ENCODE peak calls at places on chromosomes 3 and 15, in five cellular contexts. One of them, this sample, is unnamed.

GRCh38 chr3:127056976-127057375 is 74.1 kb downstream of the PLXNA1 start:
- DNase-seq in adrenal gland: no peak
- DNase-seq in heart left ventricle: no peak
- DNase-seq in IMR-90: no peak
- DNase-seq in tibial nerve: no peak
- DNase-seq in this sample: no peak

GRCh38 chr15:85592148-85592547 is 202.6 kb downstream of the KLHL25 start:
- DNase-seq in adrenal gland: no peak
- DNase-seq in heart left ventricle: no peak
- DNase-seq in IMR-90: peak; percentile 86
- DNase-seq in tibial nerve: no peak
- DNase-seq in this sample: no peak

GRCh38 chr3:126397610-126398422 is 3.1 kb downstream of the CFAP100 start:
- DNase-seq in adrenal gland: no peak
- DNase-seq in heart left ventricle: no peak
- DNase-seq in IMR-90: no peak
- DNase-seq in tibial nerve: no peak
- DNase-seq in this sample: no peak

GRCh38 chr3:78728406-78729145 is 1039.2 kb downstream of the ROBO1 start:
- DNase-seq in adrenal gland: peak; percentile 72
- DNase-seq in heart left ventricle: peak; percentile 43
- DNase-seq in IMR-90: peak; percentile 56
- DNase-seq in tibial nerve: peak; percentile 34
- DNase-seq in this sample: peak; percentile 67

GRCh38 chr15:25248583-25249235 is 190.1 kb downstream of the UBE3A start:
- DNase-seq in adrenal gland: peak; percentile 1
- DNase-seq in heart left ventricle: peak; percentile 11
- DNase-seq in IMR-90: no peak
- DNase-seq in tibial nerve: no peak
- DNase-seq in this sample: peak; percentile 22

GRCh38 chr15:70266412-70267089 is 168.8 kb upstream of the TLE3 start:
- DNase-seq in adrenal gland: peak; percentile 80
- DNase-seq in heart left ventricle: peak; percentile 87
- DNase-seq in IMR-90: no peak
- DNase-seq in tibial nerve: peak; percentile 63
- DNase-seq in this sample: peak; percentile 75

GRCh38 chr15:51403072-51403878 is 61.8 kb downstream of the GLDN start:
- DNase-seq in adrenal gland: no peak
- DNase-seq in heart left ventricle: no peak
- DNase-seq in IMR-90: peak; percentile 49
- DNase-seq in tibial nerve: no peak
- DNase-seq in this sample: no peak

GRCh38 chr3:41117398-41117870 is 81.9 kb upstream of the CTNNB1 start:
- DNase-seq in adrenal gland: peak; percentile 81
- DNase-seq in heart left ventricle: peak; percentile 95
- DNase-seq in IMR-90: peak; percentile 88
- DNase-seq in tibial nerve: peak; percentile 78
- DNase-seq in this sample: peak; percentile 86

GRCh38 chr3:153052096-153052460 is 109.9 kb upstream of the RAP2B start:
- DNase-seq in adrenal gland: no peak
- DNase-seq in heart left ventricle: peak; percentile 54
- DNase-seq in IMR-90: peak; percentile 95
- DNase-seq in tibial nerve: no peak
- DNase-seq in this sample: peak; percentile 47

GRCh38 chr3:18531662-18532061 is 106.5 kb upstream of the SATB1 start:
- DNase-seq in adrenal gland: no peak
- DNase-seq in heart left ventricle: no peak
- DNase-seq in IMR-90: no peak
- DNase-seq in tibial nerve: no peak
- DNase-seq in this sample: no peak

GRCh38 chr3:188720636-188721035 is 451.1 kb upstream of the TPRG1 start:
- DNase-seq in adrenal gland: no peak
- DNase-seq in heart left ventricle: no peak
- DNase-seq in IMR-90: peak; percentile 44
- DNase-seq in tibial nerve: no peak
- DNase-seq in this sample: no peak

GRCh38 chr15:95291878-95292472 is 1038.5 kb upstream of the NR2F2 start:
- DNase-seq in adrenal gland: no peak
- DNase-seq in heart left ventricle: no peak
- DNase-seq in IMR-90: peak; percentile 56
- DNase-seq in tibial nerve: no peak
- DNase-seq in this sample: no peak

GRCh38 chr3:120561251-120562045 is 34.7 kb upstream of the NDUFB4 start:
- DNase-seq in adrenal gland: peak; percentile 85
- DNase-seq in heart left ventricle: peak; percentile 65
- DNase-seq in IMR-90: peak; percentile 73
- DNase-seq in tibial nerve: peak; percentile 58
- DNase-seq in this sample: peak; percentile 79

GRCh38 chr3:126519506-126520455 is 2.2 kb upstream of the UROC1 start:
- DNase-seq in adrenal gland: no peak
- DNase-seq in heart left ventricle: peak; percentile 7
- DNase-seq in IMR-90: no peak
- DNase-seq in tibial nerve: no peak
- DNase-seq in this sample: no peak

GRCh38 chr3:179608931-179609720 is 4.5 kb downstream of the NDUFB5 start:
- DNase-seq in adrenal gland: no peak
- DNase-seq in heart left ventricle: no peak
- DNase-seq in IMR-90: no peak
- DNase-seq in tibial nerve: no peak
- DNase-seq in this sample: no peak

GRCh38 chr3:189555558-189555881 is 75.7 kb upstream of the TP63 start:
- DNase-seq in adrenal gland: no peak
- DNase-seq in heart left ventricle: no peak
- DNase-seq in IMR-90: no peak
- DNase-seq in tibial nerve: no peak
- DNase-seq in this sample: no peak

GRCh38 chr15:90165659-90166489 is 35.3 kb upstream of the SEMA4B start:
- DNase-seq in adrenal gland: peak; percentile 91
- DNase-seq in heart left ventricle: peak; percentile 74
- DNase-seq in IMR-90: peak; percentile 100
- DNase-seq in tibial nerve: no peak
- DNase-seq in this sample: peak; percentile 87

GRCh38 chr15:58547628-58548307 is 116.0 kb downstream of the LIPC start:
- DNase-seq in adrenal gland: no peak
- DNase-seq in heart left ventricle: no peak
- DNase-seq in IMR-90: no peak
- DNase-seq in tibial nerve: no peak
- DNase-seq in this sample: no peak

GRCh38 chr15:60119101-60119500 is 115.0 kb downstream of the FOXB1 start:
- DNase-seq in adrenal gland: no peak
- DNase-seq in heart left ventricle: no peak
- DNase-seq in IMR-90: no peak
- DNase-seq in tibial nerve: no peak
- DNase-seq in this sample: no peak

GRCh38 chr15:65476942-65477341 is 40.5 kb downstream of the DPP8 start:
- DNase-seq in adrenal gland: no peak
- DNase-seq in heart left ventricle: no peak
- DNase-seq in IMR-90: peak; percentile 90
- DNase-seq in tibial nerve: no peak
- DNase-seq in this sample: no peak

GRCh38 chr3:135929670-135930069 is 35.9 kb upstream of the PPP2R3A start:
- DNase-seq in adrenal gland: peak; percentile 67
- DNase-seq in heart left ventricle: no peak
- DNase-seq in IMR-90: peak; percentile 46
- DNase-seq in tibial nerve: peak; percentile 30
- DNase-seq in this sample: no peak

GRCh38 chr15:39588531-39589192 is 7.8 kb downstream of the THBS1 start:
- DNase-seq in adrenal gland: no peak
- DNase-seq in heart left ventricle: no peak
- DNase-seq in IMR-90: peak; percentile 44
- DNase-seq in tibial nerve: no peak
- DNase-seq in this sample: no peak

GRCh38 chr3:115713247-115713646 is 89.9 kb downstream of the GAP43 start:
- DNase-seq in adrenal gland: no peak
- DNase-seq in heart left ventricle: peak; percentile 42
- DNase-seq in IMR-90: peak; percentile 30
- DNase-seq in tibial nerve: no peak
- DNase-seq in this sample: peak; percentile 85

GRCh38 chr15:60592386-60593339 is 113.7 kb upstream of the ICE2 start:
- DNase-seq in adrenal gland: peak; percentile 94
- DNase-seq in heart left ventricle: peak; percentile 89
- DNase-seq in IMR-90: peak; percentile 68
- DNase-seq in tibial nerve: peak; percentile 55
- DNase-seq in this sample: peak; percentile 86

GRCh38 chr3:17398959-17399551 is 343.4 kb downstream of the TBC1D5 start:
- DNase-seq in adrenal gland: no peak
- DNase-seq in heart left ventricle: no peak
- DNase-seq in IMR-90: no peak
- DNase-seq in tibial nerve: no peak
- DNase-seq in this sample: no peak

GRCh38 chr3:167184511-167184910 is 195.6 kb downstream of the ZBBX start:
- DNase-seq in adrenal gland: no peak
- DNase-seq in heart left ventricle: no peak
- DNase-seq in IMR-90: no peak
- DNase-seq in tibial nerve: no peak
- DNase-seq in this sample: no peak

GRCh38 chr15:43934480-43934879 is 107.7 kb downstream of the WDR76 start:
- DNase-seq in adrenal gland: no peak
- DNase-seq in heart left ventricle: no peak
- DNase-seq in IMR-90: peak; percentile 52
- DNase-seq in tibial nerve: no peak
- DNase-seq in this sample: no peak

GRCh38 chr3:67349551-67350174 is 304.7 kb downstream of the SUCLG2 start:
- DNase-seq in adrenal gland: no peak
- DNase-seq in heart left ventricle: no peak
- DNase-seq in IMR-90: peak; percentile 15
- DNase-seq in tibial nerve: no peak
- DNase-seq in this sample: no peak

GRCh38 chr3:195065864-195066185 is 205.1 kb downstream of the XXYLT1 start:
- DNase-seq in adrenal gland: no peak
- DNase-seq in heart left ventricle: no peak
- DNase-seq in IMR-90: no peak
- DNase-seq in tibial nerve: no peak
- DNase-seq in this sample: no peak

GRCh38 chr3:192409838-192410683 is 317.3 kb downstream of the FGF12 start:
- DNase-seq in adrenal gland: peak; percentile 54
- DNase-seq in heart left ventricle: peak; percentile 35
- DNase-seq in IMR-90: no peak
- DNase-seq in tibial nerve: no peak
- DNase-seq in this sample: no peak
- TF ChIP-seq CTCF in adrenal gland: peak; percentile 56
- TF ChIP-seq CTCF in heart left ventricle: no peak
- TF ChIP-seq CTCF in IMR-90: no peak
- TF ChIP-seq CTCF in tibial nerve: no peak
- TF ChIP-seq CTCF in this sample: no peak

GRCh38 chr15:74773329-74773728 is 8.6 kb upstream of the CSK start:
- DNase-seq in adrenal gland: no peak
- DNase-seq in heart left ventricle: no peak
- DNase-seq in IMR-90: no peak
- DNase-seq in tibial nerve: no peak
- DNase-seq in this sample: no peak

GRCh38 chr15:74775894-74776293 is 6.0 kb upstream of the CSK start:
- DNase-seq in adrenal gland: no peak
- DNase-seq in heart left ventricle: no peak
- DNase-seq in IMR-90: no peak
- DNase-seq in tibial nerve: no peak
- DNase-seq in this sample: no peak

GRCh38 chr15:74776851-74777768 is 4.8 kb upstream of the CSK start:
- DNase-seq in adrenal gland: no peak
- DNase-seq in heart left ventricle: no peak
- DNase-seq in IMR-90: no peak
- DNase-seq in tibial nerve: no peak
- DNase-seq in this sample: no peak

GRCh38 chr15:74773731-74774252 is 8.1 kb upstream of the CSK start:
- DNase-seq in adrenal gland: no peak
- DNase-seq in heart left ventricle: no peak
- DNase-seq in IMR-90: no peak
- DNase-seq in tibial nerve: no peak
- DNase-seq in this sample: no peak

GRCh38 chr15:74775132-74775562 is 6.7 kb upstream of the CSK start:
- DNase-seq in adrenal gland: no peak
- DNase-seq in heart left ventricle: no peak
- DNase-seq in IMR-90: no peak
- DNase-seq in tibial nerve: no peak
- DNase-seq in this sample: no peak
- H3K27ac ChIP-seq in adrenal gland: no peak overlapping the region
- H3K27ac ChIP-seq in heart left ventricle: no peak overlapping the region
- H3K27ac ChIP-seq in IMR-90: no peak overlapping the region
- H3K27ac ChIP-seq in tibial nerve: no peak overlapping the region
- H3K27ac ChIP-seq in this sample: no peak overlapping the region

GRCh38 chr3:50302095-50303037 is 1.0 kb downstream of the HYAL1 start:
- DNase-seq in adrenal gland: peak; percentile 49
- DNase-seq in heart left ventricle: no peak
- DNase-seq in IMR-90: no peak
- DNase-seq in tibial nerve: no peak
- DNase-seq in this sample: no peak

GRCh38 chr3:50304601-50305000 is 1.2 kb upstream of the HYAL1 start:
- DNase-seq in adrenal gland: no peak
- DNase-seq in heart left ventricle: peak; percentile 18
- DNase-seq in IMR-90: peak; percentile 74
- DNase-seq in tibial nerve: no peak
- DNase-seq in this sample: no peak

GRCh38 chr3:50300681-50301254 is 1.6 kb upstream of the HYAL3 start:
- DNase-seq in adrenal gland: peak; percentile 37
- DNase-seq in heart left ventricle: no peak
- DNase-seq in IMR-90: no peak
- DNase-seq in tibial nerve: no peak
- DNase-seq in this sample: no peak

GRCh38 chr3:50299929-50300680 is 900 bp upstream of the HYAL3 start:
- DNase-seq in adrenal gland: peak; percentile 61
- DNase-seq in heart left ventricle: no peak
- DNase-seq in IMR-90: peak; percentile 57
- DNase-seq in tibial nerve: no peak
- DNase-seq in this sample: no peak

DNA sequence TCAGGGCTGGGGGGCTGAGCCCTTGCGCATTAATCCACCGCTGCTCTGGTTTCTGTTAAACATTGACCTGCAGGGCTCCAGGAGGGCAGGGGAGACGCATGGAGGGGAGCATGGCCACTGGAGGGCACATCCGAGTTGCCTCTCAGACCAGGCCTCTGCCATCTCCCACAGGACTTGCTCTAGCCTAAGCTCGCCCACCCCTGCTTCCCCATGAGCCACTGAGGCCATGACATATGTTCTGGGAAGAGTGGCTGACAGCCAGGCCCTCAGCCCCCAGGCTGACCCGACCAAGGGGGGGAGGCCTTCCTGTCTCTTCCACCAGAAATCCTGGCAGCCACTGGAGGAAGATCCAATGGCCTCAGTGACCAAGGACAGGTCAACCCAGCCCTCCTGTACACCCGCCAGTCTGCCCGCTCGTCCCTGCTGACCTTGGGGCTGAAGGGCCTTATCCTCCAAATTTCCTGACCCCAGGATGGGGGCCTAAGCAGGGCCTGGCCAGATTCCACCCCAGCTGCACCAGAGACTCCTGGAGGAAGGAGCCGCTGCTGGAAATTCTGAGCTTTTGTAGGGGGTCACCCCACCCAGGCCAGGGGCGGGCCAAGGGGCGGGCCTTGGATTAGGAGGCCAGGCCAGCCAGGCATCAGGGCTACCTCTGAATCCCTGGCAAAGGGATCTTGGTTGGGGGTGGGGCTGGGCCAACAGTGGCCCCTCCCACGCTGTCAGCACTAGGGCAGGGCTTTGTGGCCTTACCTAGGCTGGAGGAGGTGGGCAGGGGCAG is at the start of gene HYAL1:
- DNase-seq in adrenal gland: peak; percentile 88
- DNase-seq in heart left ventricle: peak; percentile 94
- DNase-seq in IMR-90: no peak
- DNase-seq in tibial nerve: peak; percentile 77
- DNase-seq in this sample: peak; percentile 86
- TF ChIP-seq POLR2A in adrenal gland: no peak
- TF ChIP-seq POLR2A in heart left ventricle: peak; percentile 83
- TF ChIP-seq POLR2A in IMR-90: no peak
- TF ChIP-seq POLR2A in tibial nerve: no peak
- TF ChIP-seq POLR2A in this sample: no peak

GRCh38 chr15:40594429-40594836 is 384 bp downstream of the KNL1 start:
- DNase-seq in adrenal gland: peak; percentile 58
- DNase-seq in heart left ventricle: peak; percentile 49
- DNase-seq in IMR-90: peak; percentile 16
- DNase-seq in tibial nerve: no peak
- DNase-seq in this sample: no peak
- TF ChIP-seq CTCF in adrenal gland: no peak
- TF ChIP-seq CTCF in heart left ventricle: no peak
- TF ChIP-seq CTCF in IMR-90: no peak
- TF ChIP-seq CTCF in tibial nerve: no peak
- TF ChIP-seq CTCF in this sample: no peak